ENCODE peak calls at places on chromosomes 16 and 17, in five cellular contexts. Q is GM12865, N is neural progenitor cell, D is lower leg skin, R is gastrocnemius medialis. C is an unnamed sample.

GRCh38 chr16:21566891-21567414 is 32.4 kb upstream of the METTL9 start:
- DNase-seq in Q (no peak), N (no peak), D (peak), R (no peak), C (no peak)

GRCh38 chr17:81870155-81870977 is 771 bp downstream of the ARHGDIA start:
- DNase-seq in Q (peak), N (peak), D (peak), R (no peak), C (peak)

GRCh38 chr16:84330685-84331050 is 36.0 kb downstream of the WFDC1 start:
- DNase-seq in Q (no peak), N (no peak), D (no peak), R (no peak), C (no peak)

GRCh38 chr16:11004351-11004750 is 60.0 kb downstream of the CLEC16A start:
- DNase-seq in Q (no peak), N (no peak), D (no peak), R (no peak), C (no peak)

GRCh38 chr17:9018731-9019130 is 2.6 kb upstream of the NTN1 start:
- DNase-seq in Q (no peak), N (no peak), D (peak), R (no peak), C (no peak)

GRCh38 chr17:42290577-42290976 is 2.3 kb downstream of the STAT5A start:
- DNase-seq in Q (no peak), N (no peak), D (peak), R (no peak), C (no peak)

GRCh38 chr16:53817812-53818211 is 113.9 kb downstream of the FTO start:
- DNase-seq in Q (no peak), N (no peak), D (no peak), R (no peak), C (no peak)

GRCh38 chr17:35740997-35741931 is 9.8 kb downstream of the RASL10B start:
- DNase-seq in Q (no peak), N (peak), D (peak), R (no peak), C (no peak)

GRCh38 chr16:24070851-24071250 is 185.3 kb upstream of the CACNG3 start:
- DNase-seq in Q (peak), N (peak), D (no peak), R (no peak), C (peak)

GRCh38 chr16:75256871-75257343 is 5.5 kb upstream of the BCAR1 start:
- DNase-seq in Q (no peak), N (peak), D (peak), R (no peak), C (no peak)

GRCh38 chr17:5069724-5070123 is 8.5 kb upstream of the ZFP3 start:
- DNase-seq in Q (no peak), N (no peak), D (no peak), R (no peak), C (no peak)

GRCh38 chr17:71494045-71494444 is 626.8 kb upstream of the SOX9 start:
- DNase-seq in Q (no peak), N (no peak), D (no peak), R (no peak), C (no peak)

GRCh38 chr16:52066951-52067350 is 480.0 kb downstream of the TOX3 start:
- DNase-seq in Q (no peak), N (no peak), D (no peak), R (no peak), C (no peak)

GRCh38 chr16:56608876-56609462 is 585 bp downstream of the MT2A start:
- DNase-seq in Q (no peak), N (peak), D (no peak), R (no peak), C (no peak)

GRCh38 chr17:6456914-6457687 is 12.8 kb downstream of the PIMREG start:
- DNase-seq in Q (no peak), N (no peak), D (no peak), R (peak), C (no peak)

GRCh38 chr16:80231888-80232287 is 308.9 kb upstream of the DYNLRB2 start:
- DNase-seq in Q (peak), N (no peak), D (no peak), R (no peak), C (no peak)

GRCh38 chr16:54930034-54930938 is at the start of gene IRX5:
- DNase-seq in Q (peak), N (peak), D (peak), R (peak), C (peak)

GRCh38 chr17:51801626-51802025 is 356.9 kb downstream of the CA10 start:
- DNase-seq in Q (no peak), N (no peak), D (no peak), R (no peak), C (no peak)

GRCh38 chr16:30570621-30571443 is 682 bp downstream of the ZNF688 start:
- DNase-seq in Q (no peak), N (peak), D (no peak), R (no peak), C (no peak)

GRCh38 chr17:1474402-1475189 is 17.9 kb downstream of the MYO1C start:
- DNase-seq in Q (peak), N (no peak), D (no peak), R (no peak), C (no peak)

GRCh38 chr16:53893731-53894435 is 189.9 kb downstream of the FTO start:
- DNase-seq in Q (no peak), N (no peak), D (no peak), R (peak), C (no peak)

GRCh38 chr16:74601131-74601871 is 5.6 kb downstream of the GLG1 start:
- DNase-seq in Q (peak), N (no peak), D (no peak), R (no peak), C (no peak)

GRCh38 chr16:1548234-1548633 is 14.8 kb downstream of the TMEM204 start:
- DNase-seq in Q (no peak), N (no peak), D (no peak), R (no peak), C (no peak)

GRCh38 chr17:5630434-5630833 is 46.1 kb upstream of the NLRP1 start:
- DNase-seq in Q (no peak), N (no peak), D (peak), R (no peak), C (no peak)

GRCh38 chr17:4510615-4510941 is 11.9 kb downstream of the SPNS2 start:
- DNase-seq in Q (no peak), N (no peak), D (no peak), R (no peak), C (no peak)

GRCh38 chr17:40038882-40039513 is 15.2 kb downstream of the MED24 start:
- DNase-seq in Q (no peak), N (peak), D (no peak), R (peak), C (no peak)

GRCh38 chr16:69073181-69073669 is 32.2 kb upstream of the HAS3 start:
- DNase-seq in Q (no peak), N (no peak), D (no peak), R (no peak), C (no peak)

GRCh38 chr16:2471653-2472487 is 773 bp downstream of the NTN3 start:
- DNase-seq in Q (no peak), N (peak), D (no peak), R (no peak), C (no peak)

GRCh38 chr17:55332296-55333041 is 67.7 kb downstream of the HLF start:
- DNase-seq in Q (no peak), N (no peak), D (no peak), R (no peak), C (no peak)

GRCh38 chr17:65137076-65137935 is at the start of gene RGS9:
- DNase-seq in Q (peak), N (peak), D (peak), R (peak), C (peak)

GRCh38 chr17:22512057-22512456 is 819.7 kb downstream of the KCNJ18 start:
- DNase-seq in Q (no peak), N (no peak), D (peak), R (no peak), C (no peak)
- TF ChIP-seq CTCF in Q (no peak), N (no peak), D (no peak), R (no peak), C (no peak)

DNA sequence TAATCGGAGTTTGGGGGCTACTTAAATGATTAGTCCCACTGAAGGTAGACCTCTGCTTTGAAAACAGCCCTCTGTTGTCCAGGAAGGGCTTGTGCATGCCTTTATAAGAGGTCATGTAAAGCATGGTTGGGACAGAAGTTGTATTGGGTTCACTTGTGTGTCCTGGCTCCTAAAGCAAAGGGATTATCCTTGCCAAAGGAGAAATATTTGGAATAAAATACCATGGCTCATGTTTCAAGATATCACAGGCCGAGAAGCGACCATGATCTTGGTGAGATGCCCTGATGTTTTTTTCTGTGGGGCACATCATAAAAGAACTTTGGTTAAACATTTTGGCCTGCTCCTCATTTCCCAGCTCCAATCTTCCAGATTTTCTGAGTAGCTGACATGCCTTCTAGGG is 234.1 kb downstream of the MSI2 start:
- DNase-seq in Q (no peak), N (no peak), D (no peak), R (no peak), C (no peak)
- TF ChIP-seq CTCF in Q (no peak), N (no peak), D (no peak), R (no peak), C (no peak)

GRCh38 chr17:56640116-56640515 is 46.6 kb downstream of the NOG start:
- DNase-seq in Q (no peak), N (no peak), D (peak), R (no peak), C (no peak)
- TF ChIP-seq CTCF in Q (no peak), N (no peak), D (no peak), R (no peak), C (no peak)

GRCh38 chr17:57737450-57737849 is 7.6 kb downstream of the CCDC182 start:
- DNase-seq in Q (no peak), N (no peak), D (no peak), R (no peak), C (no peak)

GRCh38 chr17:57732062-57732461 is 13.0 kb downstream of the CCDC182 start:
- DNase-seq in Q (no peak), N (no peak), D (peak), R (no peak), C (no peak)

GRCh38 chr17:57733085-57733484 is 12.0 kb downstream of the CCDC182 start:
- DNase-seq in Q (no peak), N (no peak), D (no peak), R (no peak), C (no peak)

GRCh38 chr17:57735230-57735629 is 9.9 kb downstream of the CCDC182 start:
- DNase-seq in Q (no peak), N (no peak), D (no peak), R (no peak), C (no peak)

GRCh38 chr17:57735707-57736106 is 9.4 kb downstream of the CCDC182 start:
- DNase-seq in Q (peak), N (peak), D (no peak), R (no peak), C (no peak)
- TF ChIP-seq CTCF in Q (peak), N (peak), D (no peak), R (peak), C (peak)

GRCh38 chr17:48663134-48663924 is 37.2 kb upstream of the HOXB9 start:
- DNase-seq in Q (no peak), N (no peak), D (peak), R (no peak), C (no peak)
- TF ChIP-seq CTCF in Q (no peak), N (peak), D (no peak), R (no peak), C (no peak)

DNA sequence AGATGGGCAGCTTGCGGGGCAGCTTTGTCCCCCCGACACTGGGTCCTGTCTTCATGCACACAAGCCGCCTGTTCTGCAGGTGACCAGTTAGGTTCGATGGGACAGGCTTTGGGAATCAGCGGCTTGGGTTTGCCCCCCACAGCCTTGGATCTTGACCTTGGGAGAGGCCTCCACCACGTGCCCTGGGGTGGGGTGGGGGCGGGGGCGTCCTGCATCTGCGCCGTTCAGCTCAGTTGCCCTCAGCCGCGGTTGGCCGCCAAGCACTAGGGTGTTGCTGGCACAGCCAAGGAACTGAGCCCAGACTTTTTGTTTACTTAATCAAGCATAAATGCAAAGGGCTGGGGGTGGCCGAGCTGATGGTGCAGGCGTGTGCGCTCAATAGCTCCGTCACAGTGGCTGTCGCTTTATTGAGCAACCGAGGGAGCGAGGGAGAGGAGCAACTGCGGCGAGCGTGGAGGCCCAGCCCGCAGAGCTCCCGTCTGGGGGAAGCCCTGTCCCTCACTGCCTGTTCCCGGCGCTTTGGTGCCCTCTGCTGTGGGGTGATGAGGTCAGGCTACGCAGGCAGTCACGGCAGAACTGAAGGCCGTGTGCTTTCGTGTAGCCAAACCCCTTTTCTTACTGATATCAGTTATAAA is 33.9 kb downstream of the JPH3 start:
- DNase-seq in Q (peak), N (peak), D (peak), R (peak), C (peak)
- TF ChIP-seq CTCF in Q (peak), N (peak), D (no peak), R (peak), C (peak)

C was measured in HL-60.